ENCODE peak calls at places on chromosome X, in six cellular contexts. H is IMR-90, O is trophoblast cell, X is H9, V is mesenchymal stem cell, Z is mesendoderm. D is an unnamed sample.

GRCh38 chrX:7088968-7089615 is 58.4 kb upstream of the STS start:
- DNase-seq in H (no peak), V (no peak), Z (peak; percentile 79), O (no peak), X (peak; percentile 49), D (no peak)

GRCh38 chrX:47232803-47233332 is at the start of gene USP11:
- DNase-seq in H (peak; percentile 51), V (peak; percentile 56), X (peak; percentile 79), O (no peak), Z (peak; percentile 57), D (no peak)

GRCh38 chrX:30627818-30628652 is 25.2 kb upstream of the GK start:
- DNase-seq in O (no peak), H (no peak), Z (no peak), V (peak; percentile 21), X (no peak), D (no peak)

GRCh38 chrX:17160971-17161370 is 214.0 kb upstream of the NHS start:
- DNase-seq in O (no peak), V (no peak), X (no peak), H (no peak), Z (peak; percentile 2), D (no peak)

GRCh38 chrX:107204063-107204605 is 2.1 kb downstream of the NUP62CL start:
- DNase-seq in H (no peak), O (no peak), Z (peak; percentile 15), V (no peak), X (no peak), D (no peak)

GRCh38 chrX:23954396-23954795 is 46.6 kb downstream of the CXorf58 start:
- DNase-seq in H (no peak), X (no peak), V (no peak), O (peak; percentile 84), Z (peak; percentile 48), D (no peak)

GRCh38 chrX:118254611-118255010 is 91.3 kb upstream of the WDR44 start:
- DNase-seq in X (peak; percentile 31), V (peak; percentile 26), O (peak; percentile 28), Z (peak; percentile 49), H (peak; percentile 57), D (peak; percentile 68)

GRCh38 chrX:52425710-52426245 is 57.0 kb downstream of the XAGE2 start:
- DNase-seq in X (no peak), O (peak; percentile 65), H (peak; percentile 42), V (no peak), Z (peak; percentile 0), D (no peak)

GRCh38 chrX:40299502-40300118 is 201.9 kb upstream of the BCOR start:
- DNase-seq in Z (no peak), V (no peak), O (no peak), H (no peak), X (no peak), D (no peak)

GRCh38 chrX:40297949-40298539 is 200.3 kb upstream of the BCOR start:
- DNase-seq in H (no peak), O (peak; percentile 43), Z (no peak), V (no peak), X (no peak), D (no peak)

GRCh38 chrX:40299028-40299479 is 201.3 kb upstream of the BCOR start:
- DNase-seq in V (peak; percentile 52), X (peak; percentile 49), H (no peak), O (no peak), Z (peak; percentile 75), D (peak; percentile 52)

GRCh38 chrX:40300286-40300890 is 202.6 kb upstream of the BCOR start:
- DNase-seq in X (no peak), H (no peak), O (no peak), V (no peak), Z (no peak), D (no peak)

DNA sequence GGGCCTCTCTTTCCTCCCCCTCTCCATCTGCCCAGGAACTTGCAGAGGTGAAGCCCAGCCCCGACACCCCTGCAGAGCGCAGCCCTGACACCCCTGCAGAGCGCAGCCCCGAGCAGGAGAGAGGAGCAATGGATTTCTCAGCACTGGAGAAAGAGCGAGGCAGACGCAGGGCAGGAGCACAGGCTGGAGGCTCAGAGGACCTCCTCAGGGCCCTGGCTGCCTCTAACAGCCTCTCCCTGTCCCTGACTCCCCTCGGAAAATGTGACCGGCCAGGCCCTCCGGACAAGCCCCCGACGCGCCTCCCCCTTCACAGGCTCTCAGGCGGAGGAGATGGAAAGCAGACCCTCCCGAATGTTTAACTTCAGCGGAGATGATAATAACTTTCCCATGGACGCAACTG is 200.8 kb upstream of the BCOR start:
- DNase-seq in O (no peak), Z (peak; percentile 73), H (no peak), V (peak; percentile 39), X (peak; percentile 41), D (no peak)
- H4K8ac ChIP-seq in O (peak overlapping the region; percentile 84), Z (no peak overlapping the region), H (no peak overlapping the region), V (peak overlapping the region; percentile 64), X (no peak overlapping the region), D (no peak overlapping the region)

GRCh38 chrX:97673135-97673534 is 789.4 kb downstream of the RPA4 start:
- DNase-seq in X (no peak), Z (no peak), O (no peak), H (no peak), V (no peak), D (no peak)

GRCh38 chrX:97666890-97667289 is 783.2 kb downstream of the RPA4 start:
- DNase-seq in V (no peak), X (no peak), O (no peak), H (no peak), Z (no peak), D (no peak)

GRCh38 chrX:97672608-97673007 is 788.9 kb downstream of the RPA4 start:
- DNase-seq in V (no peak), X (no peak), H (no peak), O (no peak), Z (no peak), D (no peak)

GRCh38 chrX:97672138-97672537 is 788.4 kb downstream of the RPA4 start:
- DNase-seq in H (no peak), O (no peak), X (no peak), Z (no peak), V (no peak), D (no peak)

GRCh38 chrX:97668126-97668525 is 784.4 kb downstream of the RPA4 start:
- DNase-seq in O (no peak), Z (no peak), X (no peak), V (no peak), H (no peak), D (no peak)
- H4K8ac ChIP-seq in O (no peak overlapping the region), Z (no peak overlapping the region), X (no peak overlapping the region), V (no peak overlapping the region), H (no peak overlapping the region), D (no peak overlapping the region)

GRCh38 chrX:425056-425455 is 38.3 kb upstream of the PPP2R3B start:
- DNase-seq in O (no peak), Z (no peak), H (no peak), V (no peak), X (no peak), D (no peak)

GRCh38 chrX:420496-421223 is 34.0 kb upstream of the PPP2R3B start:
- DNase-seq in X (no peak), Z (no peak), H (no peak), O (no peak), V (no peak), D (no peak)

GRCh38 chrX:426881-427280 is 40.2 kb upstream of the PPP2R3B start:
- DNase-seq in Z (no peak), H (no peak), O (no peak), X (no peak), V (peak; percentile 15), D (no peak)

GRCh38 chrX:418927-419729 is 32.4 kb upstream of the PPP2R3B start:
- DNase-seq in V (no peak), X (no peak), O (no peak), Z (no peak), H (no peak), D (no peak)

GRCh38 chrX:421646-422325 is 35.1 kb upstream of the PPP2R3B start:
- DNase-seq in O (no peak), V (no peak), Z (no peak), H (no peak), X (no peak), D (no peak)
- H4K8ac ChIP-seq in O (no peak overlapping the region), V (no peak overlapping the region), Z (no peak overlapping the region), H (no peak overlapping the region), X (no peak overlapping the region), D (no peak overlapping the region)

GRCh38 chrX:153687121-153688039 is at the start of gene SLC6A8:
- DNase-seq in H (peak; percentile 44), Z (peak; percentile 78), X (peak; percentile 70), O (peak; percentile 59), V (peak; percentile 56), D (no peak)
- H4K8ac ChIP-seq in H (peak within 1 kb of the TSS; percentile 16), Z (no peak within 1 kb of the TSS), X (no peak within 1 kb of the TSS), O (peak within 1 kb of the TSS; percentile 64), V (no peak within 1 kb of the TSS), D (peak within 1 kb of the TSS; percentile 51)

GRCh38 chrX:112359906-112360305 is 277.3 kb upstream of the TRPC5 start:
- DNase-seq in H (peak; percentile 70), O (no peak), V (peak; percentile 5), X (no peak), Z (no peak), D (no peak)
- H4K8ac ChIP-seq in H (no peak overlapping the region), O (no peak overlapping the region), V (no peak overlapping the region), X (no peak overlapping the region), Z (no peak overlapping the region), D (no peak overlapping the region)

GRCh38 chrX:149630681-149631292 is 805 bp downstream of the TMEM185A start:
- DNase-seq in X (no peak), O (no peak), V (peak; percentile 74), Z (no peak), H (peak; percentile 55), D (no peak)

GRCh38 chrX:149628768-149629167 is 2.8 kb downstream of the TMEM185A start:
- DNase-seq in O (no peak), V (no peak), X (no peak), Z (no peak), H (no peak), D (no peak)

GRCh38 chrX:149631293-149632165 is at the start of gene TMEM185A:
- DNase-seq in Z (peak; percentile 74), X (peak; percentile 71), O (peak; percentile 27), H (peak; percentile 32), V (peak; percentile 64), D (peak; percentile 73)

GRCh38 chrX:149629730-149630387 is 1.7 kb downstream of the TMEM185A start:
- DNase-seq in H (no peak), V (no peak), X (no peak), Z (peak; percentile 55), O (no peak), D (no peak)

DNA sequence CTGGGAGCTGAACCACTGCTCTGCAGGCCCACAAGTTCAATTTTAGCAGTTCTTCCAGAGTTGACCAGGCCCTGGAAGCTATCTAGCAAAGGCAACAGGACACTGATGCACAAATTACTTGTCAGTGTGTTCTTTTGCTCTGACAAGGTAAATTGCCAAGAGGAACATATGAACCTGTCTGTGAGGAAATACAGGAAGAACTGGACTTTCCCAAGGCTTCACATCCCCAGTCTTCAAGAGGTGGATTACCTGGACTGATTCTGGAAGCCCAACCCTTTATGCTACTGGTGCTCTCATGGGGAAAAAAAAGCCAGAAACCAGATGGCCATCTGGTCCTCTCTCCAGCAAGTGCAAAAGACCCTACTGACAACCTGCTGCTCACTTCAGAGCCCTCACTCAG is 1.9 kb upstream of the TMEM185A start:
- DNase-seq in X (no peak), Z (no peak), O (no peak), H (no peak), V (no peak), D (no peak)
- H4K8ac ChIP-seq in X (no peak overlapping the region), Z (no peak overlapping the region), O (no peak overlapping the region), H (no peak overlapping the region), V (no peak overlapping the region), D (no peak overlapping the region)

GRCh38 chrX:872090-872489 is 241.5 kb downstream of the SHOX start:
- DNase-seq in H (no peak), Z (no peak), X (no peak), O (no peak), V (no peak), D (no peak)
- H4K8ac ChIP-seq in H (no peak overlapping the region), Z (no peak overlapping the region), X (no peak overlapping the region), O (no peak overlapping the region), V (no peak overlapping the region), D (no peak overlapping the region)